ENCODE peak calls at places on chromosomes 13 and 19, in six cellular contexts. C is thoracic aorta, O is left lung, M is suprapubic skin, S is pancreas, P is upper lobe of left lung. F is an unnamed sample.

GRCh38 chr19:55028757-55029156 is 9.3 kb downstream of the GP6 start:
- DNase-seq in C (no peak), O (no peak), M (no peak), S (no peak), P (no peak), F (no peak)

GRCh38 chr13:77345150-77345780 is 18.4 kb upstream of the MYCBP2 start:
- DNase-seq in C (no peak), O (no peak), M (no peak), S (no peak), P (no peak), F (no peak)

GRCh38 chr13:40383922-40384321 is 282.5 kb downstream of the FOXO1 start:
- DNase-seq in C (no peak), O (no peak), M (no peak), S (no peak), P (no peak), F (no peak)

GRCh38 chr13:88189724-88190123 is 518.6 kb downstream of the SLITRK5 start:
- DNase-seq in C (no peak), O (no peak), M (no peak), S (no peak), P (no peak), F (no peak)

GRCh38 chr19:33535176-33535575 is 13.6 kb upstream of the PEPD start:
- DNase-seq in C (no peak), O (no peak), M (no peak), S (no peak), P (no peak), F (no peak)

GRCh38 chr13:110119943-110120905 is 186.7 kb downstream of the COL4A1 start:
- DNase-seq in C (no peak), O (no peak), M (no peak), S (no peak), P (no peak), F (no peak)

GRCh38 chr13:74675185-74675584 is 541.0 kb upstream of the KLF12 start:
- DNase-seq in C (no peak), O (no peak), M (no peak), S (no peak), P (no peak), F (no peak)

GRCh38 chr13:101649490-101650126 is 197.1 kb downstream of the ITGBL1 start:
- DNase-seq in C (no peak), O (no peak), M (no peak), S (no peak), P (no peak), F (no peak)

GRCh38 chr13:44333950-44334675 is 39.5 kb upstream of the SERP2 start:
- DNase-seq in C (no peak), O (no peak), M (no peak), S (no peak), P (no peak), F (no peak)

GRCh38 chr19:8577247-8577646 is at the start of gene MYO1F:
- DNase-seq in C (no peak), O (peak; percentile 83), M (peak; percentile 73), S (no peak), P (peak; percentile 80), F (no peak)

GRCh38 chr19:43700368-43701015 is 15.4 kb upstream of the IRGC start:
- DNase-seq in C (no peak), O (peak; percentile 71), M (peak; percentile 77), S (no peak), P (peak; percentile 51), F (no peak)

GRCh38 chr19:8389891-8390616 is at the start of gene RAB11B:
- DNase-seq in C (peak; percentile 99), O (peak; percentile 99), M (peak; percentile 99), S (peak; percentile 99), P (peak; percentile 99), F (peak; percentile 99)

GRCh38 chr13:31919241-31919640 is 112.3 kb upstream of the FRY start:
- DNase-seq in C (no peak), O (no peak), M (no peak), S (no peak), P (no peak), F (no peak)

GRCh38 chr13:110137677-110138008 is 169.3 kb downstream of the COL4A1 start:
- DNase-seq in C (no peak), O (peak; percentile 62), M (no peak), S (no peak), P (peak; percentile 66), F (peak; percentile 72)

GRCh38 chr13:36031490-36031889 is 99.7 kb downstream of the DCLK1 start:
- DNase-seq in C (no peak), O (no peak), M (no peak), S (no peak), P (no peak), F (no peak)
- H3K4me1 ChIP-seq in C (no peaks in the 10 kb centered on the region), O (no peaks in the 10 kb centered on the region), M (no peaks in the 10 kb centered on the region), S (no peaks in the 10 kb centered on the region), P (no peaks in the 10 kb centered on the region), F (no peaks in the 10 kb centered on the region)

GRCh38 chr13:51222510-51223283 is 499 bp downstream of the FAM124A start:
- DNase-seq in C (no peak), O (no peak), M (no peak), S (peak; percentile 59), P (no peak), F (peak; percentile 29)

GRCh38 chr13:51221108-51221507 is 1.1 kb upstream of the FAM124A start:
- DNase-seq in C (no peak), O (no peak), M (no peak), S (no peak), P (no peak), F (no peak)

GRCh38 chr13:51223284-51224270 is 1.4 kb downstream of the FAM124A start:
- DNase-seq in C (no peak), O (no peak), M (no peak), S (no peak), P (no peak), F (no peak)

GRCh38 chr13:51220706-51221105 is 1.5 kb upstream of the FAM124A start:
- DNase-seq in C (no peak), O (no peak), M (no peak), S (no peak), P (no peak), F (no peak)

GRCh38 chr13:51221674-51222509 is at the start of gene FAM124A:
- DNase-seq in C (no peak), O (no peak), M (no peak), S (peak; percentile 67), P (peak; percentile 31), F (no peak)
- TF ChIP-seq CTCF in C (no peak), O (no peak), M (no peak), S (no peak), P (peak; percentile 72), F (no peak)

GRCh38 chr13:99356216-99357089 is 49.3 kb upstream of the GPR183 start:
- DNase-seq in C (no peak), O (no peak), M (no peak), S (no peak), P (no peak), F (no peak)
- H3K4me1 ChIP-seq in C (peaks cover 3% of the 10 kb centered on the region), O (peaks cover 44% of the 10 kb centered on the region), M (peaks cover 33% of the 10 kb centered on the region), S (no peaks in the 10 kb centered on the region), P (peaks cover 18% of the 10 kb centered on the region), F (no peaks in the 10 kb centered on the region)

DNA sequence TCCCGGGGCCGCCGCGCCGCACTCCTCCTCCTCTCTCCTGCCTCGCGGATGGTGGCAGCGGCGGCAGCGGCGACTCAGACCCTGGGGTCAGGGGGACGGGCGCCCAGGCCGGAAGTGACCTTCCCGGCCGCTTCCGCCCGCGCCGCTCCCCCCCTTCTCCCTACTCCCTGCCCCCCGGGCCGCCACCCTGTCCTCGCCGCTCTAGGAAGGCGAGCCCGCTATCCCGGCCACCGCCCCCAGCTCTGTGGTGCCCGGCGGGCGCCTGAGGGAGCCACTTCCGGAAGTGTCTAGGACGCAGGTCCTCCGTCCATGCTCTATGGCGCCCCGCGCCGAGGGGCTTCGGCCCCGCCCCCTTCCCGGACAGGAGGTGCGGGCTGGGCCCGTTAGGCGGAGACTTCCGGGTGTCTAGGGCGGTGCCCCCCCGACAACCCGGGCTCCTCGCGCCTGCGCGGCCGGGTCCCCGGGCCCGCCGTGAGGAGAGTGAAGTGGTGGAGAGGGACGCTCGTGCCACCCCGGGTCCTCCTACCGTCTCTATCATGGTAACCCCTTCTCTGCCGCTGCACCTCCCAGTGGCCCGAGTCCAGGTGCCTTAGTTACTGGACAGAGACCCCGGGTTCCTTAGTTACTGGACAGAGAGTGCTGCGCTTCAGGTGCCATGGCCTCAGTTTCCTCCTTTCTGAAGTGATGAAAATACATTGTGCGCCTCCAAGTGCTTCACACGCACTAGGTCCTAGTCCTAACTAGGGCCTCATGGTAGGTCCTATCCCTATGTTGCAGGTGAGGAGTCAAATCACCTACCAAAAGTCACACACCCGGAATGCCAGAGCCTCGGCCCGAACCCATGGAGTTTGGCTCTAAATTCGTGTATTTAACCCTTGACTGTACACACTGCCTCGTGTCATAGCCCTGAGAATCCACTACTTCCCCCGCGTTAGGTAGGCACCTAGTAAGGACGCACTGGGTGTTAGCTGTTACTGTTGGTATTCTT is at the start of gene ZNF787:
- DNase-seq in C (peak; percentile 95), O (peak; percentile 97), M (peak; percentile 99), S (peak; percentile 100), P (peak; percentile 97), F (peak; percentile 99)
- TF ChIP-seq CTCF in C (no peak), O (no peak), M (no peak), S (no peak), P (no peak), F (no peak)

GRCh38 chr13:113027095-113027494 is 58.1 kb downstream of the MCF2L start:
- DNase-seq in C (no peak), O (no peak), M (no peak), S (peak; percentile 33), P (no peak), F (no peak)
- H3K4me1 ChIP-seq in C (no peaks in the 10 kb centered on the region), O (peaks cover 3% of the 10 kb centered on the region), M (peaks cover 18% of the 10 kb centered on the region), S (no peaks in the 10 kb centered on the region), P (no peaks in the 10 kb centered on the region), F (peaks cover 17% of the 10 kb centered on the region)

GRCh38 chr19:48169974-48170803 is at the start of the genes LIG1 and ZSWIM9:
- DNase-seq in C (peak; percentile 51), O (peak; percentile 93), M (peak; percentile 92), S (peak; percentile 96), P (peak; percentile 92), F (peak; percentile 97)
- TF ChIP-seq CTCF in C (no peak), O (no peak), M (no peak), S (no peak), P (no peak), F (no peak)

GRCh38 chr13:35478384-35479222 is 2.1 kb upstream of the MAB21L1 start:
- DNase-seq in C (no peak), O (no peak), M (no peak), S (peak; percentile 47), P (no peak), F (no peak)
- H3K4me1 ChIP-seq in C (no peaks in the 10 kb centered on the region), O (peaks cover 14% of the 10 kb centered on the region), M (peaks cover 8% of the 10 kb centered on the region), S (no peaks in the 10 kb centered on the region), P (peaks cover 11% of the 10 kb centered on the region), F (no peaks in the 10 kb centered on the region)

DNA sequence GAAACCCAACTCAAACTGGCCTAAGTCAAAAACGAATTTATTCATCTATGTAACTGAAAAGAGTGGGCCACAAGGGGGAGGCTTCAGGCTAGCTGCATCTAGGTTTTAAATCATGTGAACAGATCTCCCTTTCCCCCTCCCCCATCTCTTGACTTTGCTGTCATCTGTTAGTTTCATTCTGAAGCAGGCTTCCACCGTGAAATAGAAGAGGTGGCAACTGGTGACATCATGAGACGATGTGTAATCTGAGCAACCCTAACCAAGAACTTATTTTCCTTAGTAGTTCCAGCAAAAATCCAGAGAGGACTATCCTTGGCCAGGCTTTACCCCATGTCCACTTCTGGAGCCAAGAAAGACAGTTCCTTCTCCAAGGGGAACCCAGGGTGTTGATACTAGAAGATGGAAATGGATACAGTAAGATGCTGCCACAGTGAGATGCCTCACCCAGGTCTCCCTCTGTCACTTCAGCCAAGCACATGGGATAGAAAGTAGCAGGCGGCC is 9.4 kb downstream of the SAMD4B start:
- DNase-seq in C (no peak), O (no peak), M (no peak), S (no peak), P (no peak), F (no peak)
- TF ChIP-seq CTCF in C (no peak), O (no peak), M (no peak), S (no peak), P (no peak), F (no peak)